ENCODE peak calls at places on chromosomes 11 and 22, in ten cellular contexts. S is fibroblast of pulmonary artery; H is fibroblast of mammary gland; F is activated CD4-positive, CD25-positive, alpha-beta regulatory T cell; B is OCI-LY7; V is AG04450; N is HT-29; A is sigmoid colon; O is caudate nucleus; C is nephron progenitor cell. D is an unnamed sample.

GRCh38 chr11:35525501-35526175 is at the start of gene PAMR1:
- DNase-seq in S (peak), H (peak), F (no peak), B (no peak), V (peak), N (no peak), A (peak), O (no peak), C (peak), D (no peak)

GRCh38 chr11:93741882-93742226 is 382 bp downstream of the C11orf54 start:
- DNase-seq in S (peak), H (peak), F (no peak), B (no peak), V (no peak), N (peak), A (peak), O (no peak), C (no peak), D (no peak)

GRCh38 chr11:45795379-45795778 is 9.6 kb upstream of the SLC35C1 start:
- DNase-seq in S (no peak), H (no peak), F (no peak), B (no peak), V (no peak), N (no peak), A (peak), O (no peak), C (no peak), D (no peak)

GRCh38 chr11:45262900-45263299 is 23.2 kb downstream of the SYT13 start:
- DNase-seq in S (no peak), H (no peak), F (no peak), B (no peak), V (no peak), N (no peak), A (no peak), O (no peak), C (no peak), D (no peak)

GRCh38 chr11:10725114-10725906 is 25.7 kb upstream of the CTR9 start:
- DNase-seq in S (peak), H (peak), F (no peak), B (no peak), V (peak), N (no peak), A (no peak), O (no peak), C (no peak), D (no peak)

GRCh38 chr11:110797453-110797852 is 85.2 kb upstream of the ARHGAP20 start:
- DNase-seq in S (no peak), H (peak), F (no peak), B (no peak), V (no peak), N (no peak), A (no peak), O (no peak), C (no peak), D (no peak)

GRCh38 chr11:72655896-72656464 is 18.2 kb downstream of the PDE2A start:
- DNase-seq in S (no peak), H (no peak), F (no peak), B (no peak), V (no peak), N (no peak), A (no peak), O (no peak), C (no peak), D (no peak)

GRCh38 chr11:77672276-77672675 is 34.7 kb upstream of the CLNS1A start:
- DNase-seq in S (peak), H (peak), F (no peak), B (no peak), V (peak), N (no peak), A (no peak), O (no peak), C (no peak), D (no peak)

GRCh38 chr22:24834845-24835570 is 29.0 kb downstream of the SGSM1 start:
- DNase-seq in S (peak), H (peak), F (no peak), B (peak), V (no peak), N (peak), A (no peak), O (no peak), C (no peak), D (no peak)

GRCh38 chr11:77411238-77411637 is 62.7 kb downstream of the PAK1 start:
- DNase-seq in S (peak), H (peak), F (no peak), B (no peak), V (no peak), N (peak), A (peak), O (peak), C (peak), D (no peak)

GRCh38 chr22:50714631-50715179 is 23.3 kb upstream of the ACR start:
- DNase-seq in S (no peak), H (no peak), F (no peak), B (no peak), V (no peak), N (no peak), A (no peak), O (no peak), C (no peak), D (no peak)

GRCh38 chr22:49969751-49970527 is 9.4 kb downstream of the PIM3 start:
- DNase-seq in S (no peak), H (no peak), F (no peak), B (no peak), V (no peak), N (no peak), A (peak), O (no peak), C (no peak), D (no peak)

GRCh38 chr11:61697093-61697492 is 16.9 kb downstream of the DAGLA start:
- DNase-seq in S (no peak), H (no peak), F (no peak), B (no peak), V (no peak), N (peak), A (no peak), O (no peak), C (no peak), D (no peak)

GRCh38 chr11:8263109-8263768 is 439 bp downstream of the LMO1 start:
- DNase-seq in S (no peak), H (no peak), F (no peak), B (no peak), V (no peak), N (no peak), A (peak), O (no peak), C (peak), D (no peak)

GRCh38 chr11:118291453-118291852 is 13.1 kb upstream of the CD3E start:
- DNase-seq in S (peak), H (peak), F (no peak), B (no peak), V (no peak), N (peak), A (no peak), O (no peak), C (no peak), D (no peak)

GRCh38 chr11:74195828-74196227 is 24.7 kb downstream of the PPME1 start:
- DNase-seq in S (no peak), H (peak), F (no peak), B (no peak), V (no peak), N (no peak), A (no peak), O (no peak), C (no peak), D (no peak)

GRCh38 chr11:107898270-107898669 is 30.0 kb upstream of the RAB39A start:
- DNase-seq in S (peak), H (peak), F (no peak), B (peak), V (peak), N (peak), A (no peak), O (no peak), C (no peak), D (peak)

GRCh38 chr11:78257654-78258053 is 68.9 kb downstream of the USP35 start:
- DNase-seq in S (no peak), H (no peak), F (no peak), B (no peak), V (no peak), N (no peak), A (no peak), O (no peak), C (no peak), D (no peak)

GRCh38 chr11:76672431-76673163 is 2.0 kb upstream of the LRRC32 start:
- DNase-seq in S (peak), H (no peak), F (peak), B (peak), V (no peak), N (no peak), A (no peak), O (no peak), C (peak), D (no peak)

GRCh38 chr11:69274531-69275016 is 19.4 kb upstream of the MYEOV start:
- DNase-seq in S (no peak), H (no peak), F (no peak), B (no peak), V (no peak), N (peak), A (no peak), O (no peak), C (no peak), D (no peak)

GRCh38 chr11:122486793-122487495 is 168.6 kb upstream of the UBASH3B start:
- DNase-seq in S (peak), H (no peak), F (no peak), B (no peak), V (no peak), N (peak), A (no peak), O (no peak), C (peak), D (peak)

GRCh38 chr22:21984793-21985192 is 2.2 kb upstream of the TOP3B start:
- DNase-seq in S (peak), H (peak), F (no peak), B (peak), V (no peak), N (peak), A (no peak), O (no peak), C (peak), D (no peak)

GRCh38 chr11:83713701-83714100 is 427.5 kb upstream of the CCDC90B start:
- DNase-seq in S (no peak), H (peak), F (no peak), B (no peak), V (no peak), N (no peak), A (no peak), O (no peak), C (no peak), D (no peak)

GRCh38 chr11:86551286-86551685 is 121.1 kb downstream of the ME3 start:
- DNase-seq in S (peak), H (peak), F (no peak), B (no peak), V (peak), N (no peak), A (no peak), O (no peak), C (no peak), D (peak)

GRCh38 chr11:101435406-101435805 is 148.4 kb downstream of the TRPC6 start:
- DNase-seq in S (no peak), H (no peak), F (no peak), B (no peak), V (no peak), N (no peak), A (no peak), O (no peak), C (no peak), D (no peak)

GRCh38 chr22:35446365-35446764 is 46.4 kb downstream of the MCM5 start:
- DNase-seq in S (peak), H (peak), F (no peak), B (no peak), V (peak), N (no peak), A (peak), O (no peak), C (no peak), D (peak)

GRCh38 chr11:30488304-30488998 is 97.7 kb downstream of the MPPED2 start:
- DNase-seq in S (peak), H (no peak), F (no peak), B (no peak), V (peak), N (peak), A (no peak), O (no peak), C (no peak), D (no peak)

GRCh38 chr11:47786373-47786772 is 19.2 kb upstream of the FNBP4 start:
- DNase-seq in S (peak), H (peak), F (no peak), B (no peak), V (no peak), N (no peak), A (no peak), O (no peak), C (no peak), D (no peak)

GRCh38 chr11:86747801-86748200 is 52.5 kb upstream of the PRSS23 start:
- DNase-seq in S (no peak), H (no peak), F (no peak), B (no peak), V (no peak), N (no peak), A (no peak), O (no peak), C (no peak), D (no peak)

GRCh38 chr11:121237686-121238658 is 54.6 kb upstream of the SC5D start:
- DNase-seq in S (peak), H (peak), F (no peak), B (peak), V (no peak), N (peak), A (no peak), O (no peak), C (no peak), D (peak)

GRCh38 chr11:65968600-65969482 is 7.3 kb downstream of the SART1 start:
- DNase-seq in S (no peak), H (peak), F (no peak), B (no peak), V (no peak), N (no peak), A (no peak), O (no peak), C (no peak), D (no peak)

GRCh38 chr22:24146791-24147353 is 34.4 kb upstream of the SUSD2 start:
- DNase-seq in S (peak), H (peak), F (no peak), B (no peak), V (peak), N (peak), A (peak), O (no peak), C (no peak), D (peak)

GRCh38 chr11:126628790-126629621 is 273.5 kb downstream of the ST3GAL4 start:
- DNase-seq in S (no peak), H (peak), F (no peak), B (no peak), V (peak), N (no peak), A (no peak), O (peak), C (no peak), D (no peak)

GRCh38 chr11:94134651-94135512 is 6.2 kb downstream of the PANX1 start:
- DNase-seq in S (peak), H (peak), F (no peak), B (no peak), V (peak), N (no peak), A (peak), O (no peak), C (no peak), D (peak)

GRCh38 chr11:86632499-86633269 is 39.7 kb downstream of the ME3 start:
- DNase-seq in S (peak), H (peak), F (no peak), B (no peak), V (peak), N (peak), A (peak), O (no peak), C (no peak), D (peak)

GRCh38 chr11:85955531-85955930 is 100.3 kb downstream of the CCDC83 start:
- DNase-seq in S (peak), H (peak), F (no peak), B (no peak), V (peak), N (no peak), A (no peak), O (no peak), C (no peak), D (no peak)

GRCh38 chr11:117882539-117882938 is 6.1 kb upstream of the FXYD6 start:
- DNase-seq in S (no peak), H (no peak), F (no peak), B (no peak), V (no peak), N (no peak), A (peak), O (no peak), C (no peak), D (no peak)

GRCh38 chr22:20249797-20250354 is 18.2 kb downstream of the RTN4R start:
- DNase-seq in S (peak), H (peak), F (no peak), B (no peak), V (no peak), N (no peak), A (peak), O (peak), C (no peak), D (no peak)

D was measured in pulmonary artery endothelial cell.